ENCODE peak calls at places on chromosomes 11 and 22, in seven cellular contexts. E, K, D, L, J, O and I are unnamed samples.
A peak's percentile ranks its signal among the peaks of the same experiment; 100 is the strongest.

GRCh38 chr22:11360632-11361031 is 4167.4 kb upstream of the OR11H1 start:
- DNase-seq in K (no peak), O (no peak), L (no peak), J (no peak), D (no peak), E (no peak), I (no peak)

GRCh38 chr22:19940536-19941364 is 822 bp upstream of the COMT start:
- DNase-seq in E (no peak), L (no peak), O (no peak), D (no peak), K (no peak), J (no peak), I (no peak)

GRCh38 chr11:116192509-116193206 is 580.1 kb downstream of the BUD13 start:
- DNase-seq in D (no peak), J (no peak), K (no peak), L (no peak), O (no peak), E (no peak), I (no peak)

GRCh38 chr11:134513585-134514120 is 101.6 kb upstream of the B3GAT1 start:
- DNase-seq in D (peak; percentile 66), L (no peak), E (no peak), J (no peak), O (no peak), K (no peak), I (no peak)

GRCh38 chr11:23540101-23540561 is 679.9 kb upstream of the CCDC179 start:
- DNase-seq in J (no peak), L (peak; percentile 17), O (no peak), K (peak; percentile 35), E (no peak), D (no peak), I (no peak)

GRCh38 chr22:38831166-38831945 is 12.5 kb downstream of the NPTXR start:
- DNase-seq in D (no peak), J (no peak), E (no peak), K (no peak), O (no peak), L (no peak), I (no peak)

GRCh38 chr11:73999581-74000306 is 9.1 kb downstream of the UCP3 start:
- DNase-seq in O (no peak), D (peak; percentile 67), J (no peak), E (no peak), K (no peak), L (no peak), I (no peak)

GRCh38 chr11:36213050-36213840 is 76.0 kb downstream of the COMMD9 start:
- DNase-seq in O (no peak), J (no peak), E (no peak), L (no peak), D (no peak), K (no peak), I (no peak)

GRCh38 chr22:41367680-41368542 is 13.8 kb upstream of the TEF start:
- DNase-seq in J (no peak), D (peak; percentile 90), E (no peak), O (no peak), L (no peak), K (no peak), I (no peak)

GRCh38 chr22:49951986-49952896 is 8.3 kb upstream of the PIM3 start:
- DNase-seq in E (no peak), D (no peak), K (peak; percentile 66), O (no peak), J (no peak), L (no peak), I (no peak)

GRCh38 chr11:6746086-6746618 is 25.6 kb downstream of the OR2AG2 start:
- DNase-seq in D (no peak), K (no peak), E (peak; percentile 36), J (peak; percentile 41), L (no peak), O (no peak), I (no peak)

GRCh38 chr11:95466406-95466805 is 235.4 kb upstream of the SESN3 start:
- DNase-seq in L (no peak), O (no peak), D (no peak), E (no peak), J (no peak), K (no peak), I (no peak)

GRCh38 chr11:102309621-102310541 is 7.4 kb upstream of the BIRC3 start:
- DNase-seq in O (no peak), D (no peak), J (peak; percentile 48), L (no peak), K (no peak), E (no peak), I (no peak)